ENCODE peak calls at places on chromosomes 5 and 9, in nine cellular contexts. W, H, D, G, M, Y, L, S and E are unnamed samples.

GRCh38 chr5:74643160-74643562 is 2.6 kb upstream of the ENC1 start:
- DNase-seq in W (no peak), H (no peak), D (peak), G (no peak), M (peak), Y (no peak), L (peak), S (no peak), E (peak)

GRCh38 chr9:121732886-121733285 is 81.5 kb downstream of the DAB2IP start:
- DNase-seq in W (no peak), H (no peak), D (no peak), G (no peak), M (no peak), Y (no peak), L (no peak), S (no peak), E (no peak)

GRCh38 chr9:69178583-69179011 is 4.5 kb downstream of the TJP2 start:
- DNase-seq in W (no peak), H (no peak), D (no peak), G (no peak), M (peak), Y (no peak), L (no peak), S (no peak), E (peak)

GRCh38 chr5:16518606-16519005 is 53.0 kb upstream of the ZNF622 start:
- DNase-seq in W (no peak), H (no peak), D (no peak), G (no peak), M (no peak), Y (no peak), L (no peak), S (no peak), E (no peak)

GRCh38 chr9:94160594-94161501 is 76.6 kb downstream of the PTPDC1 start:
- DNase-seq in W (no peak), H (no peak), D (no peak), G (no peak), M (no peak), Y (no peak), L (no peak), S (no peak), E (no peak)

GRCh38 chr5:150263339-150263738 is 26.2 kb downstream of the CAMK2A start:
- DNase-seq in W (no peak), H (no peak), D (no peak), G (no peak), M (no peak), Y (no peak), L (no peak), S (no peak), E (no peak)

GRCh38 chr5:173592050-173592669 is 24.3 kb downstream of the BOD1 start:
- DNase-seq in W (no peak), H (no peak), D (no peak), G (no peak), M (peak), Y (no peak), L (no peak), S (no peak), E (no peak)

GRCh38 chr9:132744881-132745761 is 74.9 kb downstream of the GTF3C4 start:
- DNase-seq in W (no peak), H (peak), D (no peak), G (no peak), M (peak), Y (peak), L (no peak), S (no peak), E (no peak)

GRCh38 chr5:132386644-132387286 is 17.3 kb downstream of the SLC22A5 start:
- DNase-seq in W (peak), H (peak), D (peak), G (peak), M (peak), Y (no peak), L (peak), S (peak), E (peak)

GRCh38 chr5:139027150-139027549 is 152.0 kb upstream of the LRRTM2 start:
- DNase-seq in W (no peak), H (no peak), D (no peak), G (no peak), M (no peak), Y (no peak), L (peak), S (no peak), E (no peak)

GRCh38 chr5:179315356-179315890 is 29.8 kb downstream of the ADAMTS2 start:
- DNase-seq in W (no peak), H (peak), D (no peak), G (no peak), M (no peak), Y (no peak), L (no peak), S (no peak), E (no peak)

GRCh38 chr5:80389575-80389974 is 18.3 kb upstream of the ZFYVE16 start:
- DNase-seq in W (no peak), H (no peak), D (no peak), G (no peak), M (no peak), Y (no peak), L (no peak), S (no peak), E (no peak)

GRCh38 chr9:72039532-72039931 is 20.9 kb downstream of the C9orf57 start:
- DNase-seq in W (no peak), H (no peak), D (no peak), G (no peak), M (no peak), Y (no peak), L (no peak), S (no peak), E (no peak)

GRCh38 chr5:144202072-144202471 is 31.4 kb downstream of the KCTD16 start:
- DNase-seq in W (no peak), H (no peak), D (peak), G (peak), M (no peak), Y (no peak), L (no peak), S (no peak), E (no peak)

GRCh38 chr5:173615884-173616576 is 420 bp downstream of the BOD1 start:
- DNase-seq in W (peak), H (peak), D (peak), G (no peak), M (peak), Y (peak), L (peak), S (peak), E (peak)

GRCh38 chr5:33929925-33930690 is 6.1 kb upstream of the RXFP3 start:
- DNase-seq in W (no peak), H (no peak), D (peak), G (no peak), M (no peak), Y (no peak), L (no peak), S (no peak), E (no peak)

GRCh38 chr5:178368716-178369300 is 136.2 kb upstream of the PHYKPL start:
- DNase-seq in W (no peak), H (no peak), D (no peak), G (no peak), M (no peak), Y (no peak), L (no peak), S (no peak), E (no peak)